ENCODE peak calls at places on chromosomes 6 and 20, in seven cellular contexts. U, D, H, I, R, P and T are unnamed samples.

GRCh38 chr6:9373308-9373707 is 938.0 kb upstream of the SLC35B3 start:
- DNase-seq in U (no peak), D (no peak), H (no peak), I (no peak), R (no peak), P (no peak), T (no peak)

GRCh38 chr6:57173056-57173885 is 1.1 kb downstream of the BAG2 start:
- DNase-seq in U (no peak), D (no peak), H (peak), I (peak), R (peak), P (no peak), T (peak)

GRCh38 chr6:29009358-29009757 is 4.2 kb upstream of the ZNF311 start:
- DNase-seq in U (no peak), D (no peak), H (no peak), I (no peak), R (no peak), P (no peak), T (no peak)

GRCh38 chr6:16352258-16352635 is 113.9 kb downstream of the GMPR start:
- DNase-seq in U (no peak), D (no peak), H (peak), I (peak), R (no peak), P (no peak), T (no peak)

GRCh38 chr6:24838081-24838480 is 39.4 kb upstream of the ARMH2 start:
- DNase-seq in U (no peak), D (no peak), H (no peak), I (no peak), R (no peak), P (no peak), T (no peak)

GRCh38 chr6:111936718-111937117 is 63.5 kb upstream of the FYN start:
- DNase-seq in U (no peak), D (no peak), H (no peak), I (no peak), R (no peak), P (no peak), T (no peak)

GRCh38 chr6:129638055-129639019 is 71.6 kb downstream of the ARHGAP18 start:
- DNase-seq in U (no peak), D (no peak), H (peak), I (peak), R (no peak), P (no peak), T (no peak)

GRCh38 chr20:3935295-3935955 is 46.2 kb downstream of the PANK2 start:
- DNase-seq in U (no peak), D (no peak), H (no peak), I (peak), R (no peak), P (no peak), T (no peak)

GRCh38 chr6:105510746-105511145 is 107.9 kb upstream of the PREP start:
- DNase-seq in U (no peak), D (peak), H (peak), I (peak), R (no peak), P (no peak), T (no peak)

GRCh38 chr6:142015011-142015410 is 117.7 kb upstream of the GJE1 start:
- DNase-seq in U (no peak), D (no peak), H (no peak), I (peak), R (peak), P (no peak), T (peak)

GRCh38 chr20:57795977-57796560 is 86.3 kb upstream of the PMEPA1 start:
- DNase-seq in U (no peak), D (no peak), H (no peak), I (no peak), R (no peak), P (no peak), T (no peak)

GRCh38 chr20:62186887-62187866 is 4.3 kb downstream of the MTG2 start:
- DNase-seq in U (no peak), D (peak), H (peak), I (peak), R (peak), P (no peak), T (no peak)

GRCh38 chr6:105798057-105798456 is 288.1 kb upstream of the PRDM1 start:
- DNase-seq in U (no peak), D (peak), H (peak), I (peak), R (no peak), P (no peak), T (no peak)

GRCh38 chr6:170271771-170272314 is 19.0 kb downstream of the DLL1 start:
- DNase-seq in U (no peak), D (peak), H (no peak), I (no peak), R (no peak), P (no peak), T (no peak)

GRCh38 chr20:45036044-45036755 is 64.7 kb downstream of the KCNS1 start:
- DNase-seq in U (no peak), D (peak), H (peak), I (peak), R (no peak), P (no peak), T (no peak)

GRCh38 chr6:113301651-113302050 is 555.5 kb upstream of the MARCKS start:
- DNase-seq in U (no peak), D (peak), H (peak), I (no peak), R (no peak), P (no peak), T (no peak)

GRCh38 chr20:16821211-16822089 is 73.3 kb downstream of the OTOR start:
- DNase-seq in U (peak), D (peak), H (peak), I (peak), R (peak), P (peak), T (peak)

GRCh38 chr20:40279390-40279789 is 409.6 kb downstream of the MAFB start:
- DNase-seq in U (no peak), D (peak), H (peak), I (peak), R (peak), P (no peak), T (no peak)

GRCh38 chr6:57252975-57253374 is 30.9 kb upstream of the RAB23 start:
- DNase-seq in U (no peak), D (no peak), H (peak), I (peak), R (no peak), P (no peak), T (no peak)

GRCh38 chr6:5095236-5095635 is 10.1 kb downstream of the PPP1R3G start:
- DNase-seq in U (no peak), D (no peak), H (peak), I (peak), R (no peak), P (no peak), T (no peak)

GRCh38 chr6:53795702-53796450 is 1.1 kb downstream of the LRRC1 start:
- DNase-seq in U (peak), D (peak), H (peak), I (peak), R (peak), P (no peak), T (no peak)

GRCh38 chr6:102085257-102085656 is 691.7 kb downstream of the GRIK2 start:
- DNase-seq in U (no peak), D (no peak), H (peak), I (peak), R (peak), P (no peak), T (no peak)

GRCh38 chr20:63627129-63627699 is 313 bp upstream of the GMEB2 start:
- DNase-seq in U (peak), D (peak), H (peak), I (peak), R (peak), P (peak), T (peak)

GRCh38 chr20:13817342-13817741 is 32.5 kb downstream of the NDUFAF5 start:
- DNase-seq in U (no peak), D (peak), H (peak), I (no peak), R (no peak), P (no peak), T (no peak)

GRCh38 chr6:118317581-118318563 is 230.2 kb upstream of the PLN start:
- DNase-seq in U (no peak), D (no peak), H (peak), I (peak), R (no peak), P (no peak), T (no peak)

GRCh38 chr20:4811661-4812181 is 90.0 kb downstream of the PRND start:
- DNase-seq in U (no peak), D (no peak), H (no peak), I (no peak), R (no peak), P (no peak), T (no peak)

GRCh38 chr6:3654898-3655297 is 96.6 kb downstream of the PXDC1 start:
- DNase-seq in U (no peak), D (no peak), H (no peak), I (no peak), R (no peak), P (no peak), T (no peak)

GRCh38 chr6:33746036-33746600 is 587 bp downstream of the IP6K3 start:
- DNase-seq in U (no peak), D (no peak), H (peak), I (peak), R (peak), P (no peak), T (peak)

GRCh38 chr20:41476013-41476441 is 109.4 kb upstream of the EMILIN3 start:
- DNase-seq in U (no peak), D (no peak), H (peak), I (no peak), R (no peak), P (no peak), T (no peak)

GRCh38 chr6:170225852-170226417 is 64.9 kb downstream of the DLL1 start:
- DNase-seq in U (no peak), D (no peak), H (no peak), I (no peak), R (no peak), P (no peak), T (no peak)

GRCh38 chr20:48531505-48531904 is 296.3 kb downstream of the PREX1 start:
- DNase-seq in U (no peak), D (no peak), H (no peak), I (no peak), R (no peak), P (no peak), T (no peak)

GRCh38 chr20:50478162-50479036 is 31.8 kb upstream of the PTPN1 start:
- DNase-seq in U (peak), D (peak), H (peak), I (peak), R (peak), P (no peak), T (peak)

GRCh38 chr6:3403244-3404154 is 53.4 kb downstream of the SLC22A23 start:
- DNase-seq in U (no peak), D (no peak), H (no peak), I (peak), R (peak), P (no peak), T (peak)

GRCh38 chr20:44173116-44173515 is 13.9 kb downstream of the JPH2 start:
- DNase-seq in U (no peak), D (peak), H (no peak), I (no peak), R (no peak), P (no peak), T (no peak)

GRCh38 chr20:44112889-44113641 is 73.9 kb downstream of the JPH2 start:
- DNase-seq in U (no peak), D (no peak), H (no peak), I (no peak), R (no peak), P (no peak), T (no peak)

GRCh38 chr6:6657085-6657819 is 68.7 kb downstream of the LY86 start:
- DNase-seq in U (no peak), D (no peak), H (no peak), I (no peak), R (peak), P (no peak), T (no peak)

GRCh38 chr6:6654599-6655575 is 66.4 kb downstream of the LY86 start:
- DNase-seq in U (no peak), D (no peak), H (no peak), I (no peak), R (no peak), P (no peak), T (no peak)

GRCh38 chr6:6657820-6658217 is 69.3 kb downstream of the LY86 start:
- DNase-seq in U (no peak), D (no peak), H (no peak), I (no peak), R (no peak), P (no peak), T (no peak)

GRCh38 chr6:6655805-6656251 is 67.3 kb downstream of the LY86 start:
- DNase-seq in U (no peak), D (no peak), H (no peak), I (no peak), R (no peak), P (no peak), T (no peak)

DNA sequence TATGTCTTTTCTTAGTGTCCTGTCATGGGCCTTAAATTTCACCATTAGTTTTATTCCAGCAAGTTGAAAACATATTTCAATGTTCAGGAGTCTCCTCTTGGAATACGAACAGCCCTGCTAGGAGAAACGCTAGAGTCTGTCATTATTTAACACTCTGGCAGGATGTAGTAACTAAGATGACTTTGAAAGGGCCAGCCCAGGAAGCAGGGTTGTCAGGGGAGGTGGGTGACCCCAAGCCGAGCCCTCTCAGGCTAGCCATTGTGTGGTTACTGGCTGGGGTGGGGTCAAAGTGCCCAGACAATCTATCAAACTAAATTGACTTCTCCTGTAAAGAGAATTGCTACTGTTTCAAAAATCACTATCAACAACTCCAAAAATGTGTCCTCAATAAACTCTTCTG is 67.8 kb downstream of the LY86 start:
- DNase-seq in U (no peak), D (no peak), H (no peak), I (no peak), R (no peak), P (no peak), T (no peak)
- H3K18ac ChIP-seq in U (no peak), D (no peak), H (no peak), I (no peak), R (no peak), P (no peak), T (no peak)

DNA sequence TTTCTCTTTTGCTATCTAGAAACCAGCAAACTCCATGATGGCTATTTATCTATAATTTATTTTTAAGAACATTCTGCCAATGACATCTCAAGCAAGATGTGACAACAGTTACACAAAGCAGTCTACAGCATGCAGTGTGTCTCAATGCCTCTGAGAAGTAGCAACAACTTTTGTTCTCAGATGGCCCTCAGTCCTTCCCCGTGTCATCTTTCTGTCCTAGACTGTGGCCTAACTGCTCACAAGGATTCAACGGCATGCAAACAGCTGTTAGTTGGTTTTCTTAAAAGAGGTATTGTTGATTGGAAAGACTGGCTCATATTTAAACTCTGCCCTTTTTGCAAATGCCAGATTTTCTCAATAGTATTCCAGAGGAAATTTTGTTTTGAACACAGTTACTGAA is 26.0 kb upstream of the F13A1 start:
- DNase-seq in U (no peak), D (no peak), H (no peak), I (no peak), R (no peak), P (no peak), T (no peak)
- H3K18ac ChIP-seq in U (no peak), D (no peak), H (no peak), I (no peak), R (no peak), P (no peak), T (no peak)

DNA sequence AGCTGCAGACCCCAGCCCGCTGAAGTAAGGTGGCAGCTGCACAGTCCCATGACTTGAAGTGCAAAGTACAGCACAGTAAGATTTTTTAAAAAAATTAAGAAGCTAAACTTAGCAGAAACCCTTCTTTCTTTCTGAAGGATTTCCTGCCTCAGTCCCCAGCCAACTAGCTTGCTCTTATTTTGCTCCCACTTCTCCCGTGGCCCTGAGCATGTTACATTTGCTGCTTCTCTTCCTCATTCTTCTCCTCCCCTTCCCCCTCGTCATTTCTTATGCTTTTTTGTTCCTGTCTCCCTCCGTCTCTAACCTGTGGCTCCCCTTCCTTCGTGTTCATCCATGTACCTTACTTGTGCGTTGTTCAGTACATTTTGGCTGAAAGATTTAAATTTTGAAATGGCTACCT is 123.0 kb downstream of the SASH1 start:
- DNase-seq in U (no peak), D (no peak), H (no peak), I (no peak), R (no peak), P (no peak), T (no peak)
- H3K18ac ChIP-seq in U (no peak), D (no peak), H (no peak), I (no peak), R (no peak), P (no peak), T (no peak)

GRCh38 chr20:31572042-31572700 is 32.9 kb upstream of the ID1 start:
- DNase-seq in U (no peak), D (no peak), H (no peak), I (no peak), R (no peak), P (no peak), T (no peak)
- H3K18ac ChIP-seq in U (peak), D (peak), H (peak), I (peak), R (peak), P (peak), T (peak)

GRCh38 chr20:32536861-32537656 is 48.1 kb downstream of the NOL4L start:
- DNase-seq in U (no peak), D (no peak), H (no peak), I (no peak), R (no peak), P (no peak), T (no peak)

GRCh38 chr20:32535316-32535952 is 49.7 kb downstream of the NOL4L start:
- DNase-seq in U (no peak), D (no peak), H (no peak), I (no peak), R (no peak), P (no peak), T (no peak)

GRCh38 chr20:32534661-32535240 is 50.4 kb downstream of the NOL4L start:
- DNase-seq in U (no peak), D (no peak), H (no peak), I (no peak), R (peak), P (no peak), T (peak)

GRCh38 chr20:32537657-32538525 is 47.2 kb downstream of the NOL4L start:
- DNase-seq in U (no peak), D (no peak), H (no peak), I (no peak), R (peak), P (no peak), T (peak)

GRCh38 chr20:32535953-32536823 is 48.9 kb downstream of the NOL4L start:
- DNase-seq in U (peak), D (peak), H (peak), I (no peak), R (peak), P (no peak), T (peak)
- H3K18ac ChIP-seq in U (peak), D (peak), H (no peak), I (no peak), R (no peak), P (no peak), T (no peak)

DNA sequence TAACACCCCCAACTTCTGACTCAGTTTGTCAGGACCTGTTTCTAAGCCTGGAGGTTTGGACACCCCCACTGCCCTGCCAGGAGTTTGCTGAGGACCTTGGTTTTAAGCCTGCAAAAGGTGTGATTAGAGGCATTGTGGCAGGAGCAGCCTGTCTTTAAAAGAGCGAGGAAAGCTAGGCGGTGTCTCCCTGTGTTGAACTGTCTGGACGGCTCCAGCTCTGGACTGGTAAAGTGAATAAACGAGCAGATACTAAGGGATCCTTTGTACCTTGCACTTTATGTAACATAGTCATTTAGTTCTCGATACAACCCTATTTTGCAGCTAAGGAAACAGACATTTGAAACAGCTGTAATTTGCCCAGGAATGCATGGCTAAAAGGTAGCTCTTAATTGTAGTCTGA is 14.4 kb downstream of the FAM83D start:
- DNase-seq in U (no peak), D (no peak), H (no peak), I (no peak), R (no peak), P (no peak), T (no peak)
- H3K18ac ChIP-seq in U (no peak), D (no peak), H (no peak), I (no peak), R (no peak), P (no peak), T (no peak)

GRCh38 chr6:140314675-140315074 is 940.2 kb upstream of the CITED2 start:
- DNase-seq in U (no peak), D (no peak), H (no peak), I (no peak), R (no peak), P (no peak), T (no peak)
- H3K18ac ChIP-seq in U (no peak), D (no peak), H (no peak), I (no peak), R (no peak), P (no peak), T (no peak)

GRCh38 chr20:383889-384288 is 3.3 kb downstream of the TRIB3 start:
- DNase-seq in U (no peak), D (no peak), H (no peak), I (no peak), R (no peak), P (no peak), T (no peak)

GRCh38 chr20:380763-381580 is 412 bp downstream of the TRIB3 start:
- DNase-seq in U (peak), D (peak), H (peak), I (peak), R (peak), P (no peak), T (peak)

GRCh38 chr20:384723-385122 is 4.2 kb downstream of the TRIB3 start:
- DNase-seq in U (no peak), D (no peak), H (no peak), I (no peak), R (no peak), P (no peak), T (no peak)

GRCh38 chr20:381581-382290 is 1.2 kb downstream of the TRIB3 start:
- DNase-seq in U (peak), D (peak), H (peak), I (peak), R (peak), P (no peak), T (peak)

GRCh38 chr20:382291-383115 is 1.9 kb downstream of the TRIB3 start:
- DNase-seq in U (no peak), D (peak), H (no peak), I (peak), R (peak), P (no peak), T (no peak)
- H3K18ac ChIP-seq in U (no peak), D (no peak), H (no peak), I (no peak), R (no peak), P (no peak), T (no peak)

GRCh38 chr6:41724638-41725501 is 10.5 kb downstream of the TFEB start:
- DNase-seq in U (no peak), D (no peak), H (no peak), I (no peak), R (no peak), P (no peak), T (no peak)
- H3K18ac ChIP-seq in U (peak), D (no peak), H (no peak), I (peak), R (no peak), P (no peak), T (no peak)